ENCODE peak calls at places on chromosomes 1 and 21, in six cellular contexts. C is fibroblast of mammary gland, P is GM23338, H is astrocyte of the spinal cord, B is neural progenitor cell, K is tibial artery. I is an unnamed sample.

GRCh38 chr1:25926731-25927496 is 20.7 kb upstream of the STMN1 start:
- DNase-seq in C (no peak), P (peak), H (no peak), B (peak), K (no peak), I (no peak)

GRCh38 chr21:45330075-45330781 is 42.5 kb upstream of the POFUT2 start:
- DNase-seq in C (peak), P (no peak), H (peak), B (no peak), K (no peak), I (peak)

GRCh38 chr1:228009116-228009827 is 2.5 kb downstream of the WNT3A start:
- DNase-seq in C (no peak), P (no peak), H (no peak), B (no peak), K (no peak), I (no peak)

GRCh38 chr21:33977721-33978369 is 62.2 kb upstream of the ATP5PO start:
- DNase-seq in C (no peak), P (no peak), H (no peak), B (no peak), K (no peak), I (no peak)

GRCh38 chr1:74463301-74463988 is 49.0 kb downstream of the LRRC53 start:
- DNase-seq in C (peak), P (no peak), H (peak), B (no peak), K (no peak), I (peak)

GRCh38 chr1:163414778-163415177 is 93.0 kb downstream of the NUF2 start:
- DNase-seq in C (no peak), P (no peak), H (no peak), B (no peak), K (no peak), I (no peak)

GRCh38 chr1:234256359-234256758 is 116.9 kb upstream of the COA6 start:
- DNase-seq in C (peak), P (peak), H (peak), B (no peak), K (no peak), I (no peak)

GRCh38 chr1:15064217-15064929 is 89.2 kb upstream of the TMEM51 start:
- DNase-seq in C (no peak), P (no peak), H (no peak), B (no peak), K (no peak), I (no peak)

GRCh38 chr1:161190962-161191521 is 7.8 kb downstream of the ADAMTS4 start:
- DNase-seq in C (peak), P (peak), H (no peak), B (no peak), K (no peak), I (no peak)

GRCh38 chr21:37582613-37583012 is 216.0 kb downstream of the DYRK1A start:
- DNase-seq in C (peak), P (peak), H (peak), B (peak), K (no peak), I (peak)

GRCh38 chr1:236516929-236517704 is 6.7 kb upstream of the LGALS8 start:
- DNase-seq in C (no peak), P (no peak), H (peak), B (no peak), K (no peak), I (peak)

GRCh38 chr1:101137144-101138126 is 99.4 kb upstream of the S1PR1 start:
- DNase-seq in C (peak), P (peak), H (peak), B (no peak), K (no peak), I (peak)

GRCh38 chr1:918353-918752 is 5.4 kb upstream of the SAMD11 start:
- DNase-seq in C (no peak), P (no peak), H (no peak), B (no peak), K (no peak), I (no peak)

GRCh38 chr1:204294371-204294770 is 65.4 kb downstream of the PLEKHA6 start:
- DNase-seq in C (peak), P (no peak), H (peak), B (no peak), K (peak), I (peak)

GRCh38 chr1:46436844-46437243 is 42.7 kb downstream of the FAAH start:
- DNase-seq in C (no peak), P (no peak), H (no peak), B (no peak), K (no peak), I (no peak)

GRCh38 chr1:9888886-9889285 is 21.2 kb downstream of the CTNNBIP1 start:
- DNase-seq in C (no peak), P (no peak), H (no peak), B (no peak), K (no peak), I (no peak)

GRCh38 chr21:38388219-38388618 is 110.1 kb downstream of the ERG start:
- DNase-seq in C (peak), P (no peak), H (peak), B (no peak), K (no peak), I (peak)

GRCh38 chr1:201288765-201289164 is 5.5 kb downstream of the PKP1 start:
- DNase-seq in C (no peak), P (no peak), H (no peak), B (no peak), K (no peak), I (no peak)

GRCh38 chr1:201290551-201290950 is 7.2 kb downstream of the PKP1 start:
- DNase-seq in C (no peak), P (no peak), H (no peak), B (no peak), K (no peak), I (no peak)

GRCh38 chr1:201286445-201286844 is 3.1 kb downstream of the PKP1 start:
- DNase-seq in C (no peak), P (no peak), H (no peak), B (no peak), K (no peak), I (no peak)

GRCh38 chr1:201285846-201286245 is 2.5 kb downstream of the PKP1 start:
- DNase-seq in C (no peak), P (no peak), H (no peak), B (no peak), K (no peak), I (no peak)

GRCh38 chr1:201288007-201288406 is 4.7 kb downstream of the PKP1 start:
- DNase-seq in C (no peak), P (no peak), H (no peak), B (no peak), K (no peak), I (no peak)
- H3K4me3 ChIP-seq in C (no peak), P (no peak), H (no peak), B (no peak), K (no peak), I (no peak)

DNA sequence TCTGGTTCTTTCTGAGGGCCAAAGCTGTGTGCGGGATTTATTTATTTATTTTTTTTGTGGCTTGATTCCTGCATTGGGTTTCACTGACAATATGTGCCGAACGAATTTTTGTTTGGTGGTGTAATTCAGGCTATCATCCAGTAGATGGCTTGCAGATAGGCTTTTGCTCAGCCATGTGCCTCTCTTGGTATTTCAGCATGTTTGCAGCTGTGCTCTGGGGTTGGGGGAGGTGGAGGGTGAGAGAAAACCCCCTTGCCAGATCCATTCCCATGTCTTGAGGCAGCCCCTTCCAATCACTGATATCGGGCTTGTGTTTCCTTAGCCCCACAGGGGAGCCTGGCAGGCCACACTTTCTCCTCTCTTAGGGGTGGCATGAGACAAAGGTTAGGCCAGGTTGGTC is 302.4 kb downstream of the PTGER3 start:
- DNase-seq in C (peak), P (peak), H (no peak), B (peak), K (no peak), I (peak)
- TF ChIP-seq CTCF in C (peak), P (peak), H (no peak), B (peak), K (peak), I (peak)

GRCh38 chr1:201220388-201220715 is 29.7 kb downstream of the IGFN1 start:
- DNase-seq in C (no peak), P (no peak), H (no peak), B (no peak), K (no peak), I (no peak)

GRCh38 chr1:201217851-201218250 is 27.2 kb downstream of the IGFN1 start:
- DNase-seq in C (no peak), P (no peak), H (no peak), B (no peak), K (no peak), I (no peak)

GRCh38 chr1:201218409-201218808 is 27.8 kb downstream of the IGFN1 start:
- DNase-seq in C (no peak), P (no peak), H (no peak), B (no peak), K (no peak), I (no peak)

GRCh38 chr1:201221201-201221846 is 30.7 kb downstream of the IGFN1 start:
- DNase-seq in C (no peak), P (no peak), H (no peak), B (no peak), K (no peak), I (no peak)

DNA sequence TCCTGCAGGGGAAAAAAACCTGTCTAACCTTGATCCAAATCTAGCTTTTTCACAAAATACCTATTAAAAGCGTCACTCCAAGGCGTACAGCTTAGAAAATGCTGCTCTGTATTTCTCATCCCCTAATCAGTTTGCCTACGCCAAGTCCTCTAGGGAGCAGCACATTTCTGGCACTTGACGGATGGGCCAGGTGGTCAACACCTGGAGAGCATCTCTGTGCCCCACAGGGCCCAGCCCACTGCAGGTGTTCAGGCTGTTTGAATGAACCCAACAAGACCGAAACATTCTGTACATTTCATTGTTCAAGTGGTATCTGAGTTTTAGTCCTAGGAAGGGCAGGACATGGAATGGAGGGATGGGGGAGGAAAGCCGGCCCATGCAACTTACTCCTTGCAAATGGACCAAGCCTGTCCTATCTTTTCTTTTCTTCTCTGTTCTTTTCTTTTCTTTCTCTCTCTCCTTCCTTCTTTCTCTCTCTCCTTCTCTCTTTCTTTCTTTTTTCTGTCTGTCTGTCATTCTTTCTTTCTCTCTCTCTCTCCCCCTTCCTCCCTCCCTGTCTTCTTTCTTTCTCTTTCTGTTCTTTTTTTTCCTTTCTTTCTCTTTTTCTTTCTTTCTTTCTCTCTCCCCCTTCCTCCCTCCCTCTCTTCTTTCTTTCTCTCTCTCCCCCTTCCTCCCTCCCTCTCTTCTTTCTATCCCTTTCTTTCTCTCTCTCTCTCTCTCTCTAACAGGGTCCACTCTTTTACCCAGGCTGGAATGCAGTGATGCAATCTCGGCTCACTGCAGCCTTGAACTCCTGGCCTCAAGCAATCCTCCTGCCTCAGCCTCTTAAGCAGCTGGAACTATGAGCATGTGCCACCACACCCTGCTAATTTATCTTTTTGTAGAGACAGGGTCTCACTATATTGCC is 29.1 kb downstream of the IGFN1 start:
- DNase-seq in C (no peak), P (no peak), H (no peak), B (no peak), K (no peak), I (no peak)
- H3K4me3 ChIP-seq in C (no peak), P (no peak), H (no peak), B (no peak), K (no peak), I (no peak)

DNA sequence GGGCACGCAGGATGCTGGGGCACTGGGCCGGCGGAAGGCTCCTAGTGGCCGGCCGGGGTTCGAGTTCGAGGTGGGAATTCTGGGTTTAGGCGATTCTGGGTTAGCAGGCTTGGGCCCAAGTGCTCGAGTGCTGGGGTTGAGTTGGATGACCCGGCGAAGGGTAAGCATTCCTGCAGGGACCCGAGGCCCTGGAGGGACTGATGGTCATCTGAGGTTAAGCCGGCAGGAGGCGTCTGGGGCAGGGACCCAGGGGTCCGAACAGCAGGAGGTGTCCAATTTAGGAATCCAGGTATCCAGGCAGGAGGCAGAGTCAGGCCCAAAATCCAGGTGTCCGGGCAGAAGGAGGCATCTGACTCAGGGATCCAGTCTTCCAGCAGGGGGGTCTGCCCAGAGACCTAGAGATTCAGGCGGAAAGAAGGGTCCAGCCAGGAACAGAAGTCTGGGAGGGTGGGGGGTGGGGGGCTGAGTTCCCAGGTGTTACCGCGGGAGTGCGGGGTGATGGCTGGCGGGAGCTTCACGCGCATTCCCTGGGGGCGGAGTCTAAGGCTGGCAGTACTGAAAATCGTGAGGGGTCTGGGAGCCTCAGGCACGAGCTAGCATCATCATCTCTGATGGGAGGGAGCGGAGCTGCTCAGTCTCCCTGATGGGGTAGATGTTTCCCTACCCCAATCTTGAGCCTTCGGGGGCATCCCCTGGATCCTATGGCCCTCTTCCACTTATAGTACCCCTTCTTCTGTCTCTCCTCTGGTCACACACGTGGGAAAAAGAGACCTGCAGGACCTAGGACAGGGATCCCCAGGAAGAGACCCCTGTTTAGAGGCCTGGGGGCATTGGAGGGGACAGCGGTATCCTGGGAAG is 585 bp downstream of the GPR3 start:
- DNase-seq in C (no peak), P (peak), H (no peak), B (peak), K (no peak), I (no peak)
- TF ChIP-seq CTCF in C (peak), P (peak), H (peak), B (peak), K (no peak), I (peak)

GRCh38 chr1:36101546-36101945 is 12.9 kb downstream of the ADPRS start:
- DNase-seq in C (no peak), P (no peak), H (no peak), B (no peak), K (no peak), I (no peak)
- H3K4me3 ChIP-seq in C (no peak), P (no peak), H (no peak), B (no peak), K (no peak), I (no peak)

GRCh38 chr21:35606578-35606977 is 453.7 kb downstream of the SETD4 start:
- DNase-seq in C (peak), P (no peak), H (no peak), B (no peak), K (no peak), I (no peak)

GRCh38 chr21:35607406-35607805 is 452.9 kb downstream of the SETD4 start:
- DNase-seq in C (no peak), P (no peak), H (no peak), B (no peak), K (no peak), I (no peak)

GRCh38 chr21:35602811-35603210 is 457.5 kb downstream of the SETD4 start:
- DNase-seq in C (no peak), P (no peak), H (no peak), B (no peak), K (no peak), I (no peak)

GRCh38 chr21:35606136-35606535 is 454.2 kb downstream of the SETD4 start:
- DNase-seq in C (no peak), P (no peak), H (no peak), B (no peak), K (no peak), I (no peak)

DNA sequence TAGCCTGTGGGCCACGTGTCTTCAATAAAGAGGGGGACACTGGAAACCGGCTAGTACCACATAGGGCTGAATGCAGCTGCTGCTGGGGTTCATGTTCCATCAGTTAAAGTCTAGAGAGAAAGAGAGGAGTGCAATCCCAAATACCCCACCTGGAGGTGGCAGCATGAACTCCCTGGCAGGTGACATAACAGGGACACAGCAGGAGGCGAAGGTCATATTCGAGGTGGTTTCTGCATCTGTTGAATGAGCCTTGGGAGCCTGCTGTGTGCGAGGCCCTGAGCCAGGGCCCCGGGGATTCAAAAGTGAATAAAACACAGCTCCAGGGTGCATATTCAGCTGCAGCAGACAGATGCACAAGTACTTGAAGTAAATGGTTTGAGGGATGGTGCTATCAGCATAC is 456.9 kb downstream of the SETD4 start:
- DNase-seq in C (no peak), P (peak), H (no peak), B (no peak), K (no peak), I (no peak)
- TF ChIP-seq CTCF in C (no peak), P (peak), H (no peak), B (no peak), K (no peak), I (peak)

GRCh38 chr1:211732276-211732571 is 56.8 kb upstream of the NEK2 start:
- DNase-seq in C (no peak), P (no peak), H (no peak), B (no peak), K (no peak), I (no peak)
- H3K4me3 ChIP-seq in C (no peak), P (no peak), H (no peak), B (no peak), K (no peak), I (no peak)

DNA sequence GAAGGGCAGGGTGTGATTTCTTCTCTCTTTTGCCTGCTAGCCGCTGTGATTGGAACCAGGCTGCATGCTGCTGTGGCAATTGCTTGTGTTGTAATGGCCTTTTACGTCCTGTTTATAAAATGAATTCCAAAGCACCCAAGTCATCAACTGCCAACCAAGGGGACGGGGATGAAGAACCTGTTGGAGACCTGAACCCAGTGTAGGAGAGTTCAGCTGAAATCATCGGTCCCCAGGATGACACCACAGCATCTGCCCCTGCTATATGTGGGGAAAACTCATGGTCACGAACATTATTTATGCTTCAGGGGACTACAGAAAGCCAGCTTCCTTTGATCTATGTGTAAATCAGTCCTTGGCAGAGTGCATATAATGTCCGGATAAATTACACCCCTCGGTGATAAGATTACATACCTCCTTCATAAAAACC is 3.8 kb downstream of the TMEM167B start:
- DNase-seq in C (peak), P (no peak), H (peak), B (no peak), K (no peak), I (no peak)
- TF ChIP-seq CTCF in C (no peak), P (no peak), H (no peak), B (no peak), K (no peak), I (no peak)

GRCh38 chr1:93662481-93663190 is 19.0 kb downstream of the BCAR3 start:
- DNase-seq in C (peak), P (no peak), H (no peak), B (no peak), K (no peak), I (peak)

GRCh38 chr1:93665015-93665414 is 16.6 kb downstream of the BCAR3 start:
- DNase-seq in C (peak), P (no peak), H (peak), B (no peak), K (no peak), I (no peak)

GRCh38 chr1:93659805-93660479 is 21.7 kb downstream of the BCAR3 start:
- DNase-seq in C (peak), P (no peak), H (no peak), B (no peak), K (peak), I (no peak)

GRCh38 chr1:93663191-93663614 is 18.4 kb downstream of the BCAR3 start:
- DNase-seq in C (no peak), P (no peak), H (no peak), B (no peak), K (no peak), I (no peak)

DNA sequence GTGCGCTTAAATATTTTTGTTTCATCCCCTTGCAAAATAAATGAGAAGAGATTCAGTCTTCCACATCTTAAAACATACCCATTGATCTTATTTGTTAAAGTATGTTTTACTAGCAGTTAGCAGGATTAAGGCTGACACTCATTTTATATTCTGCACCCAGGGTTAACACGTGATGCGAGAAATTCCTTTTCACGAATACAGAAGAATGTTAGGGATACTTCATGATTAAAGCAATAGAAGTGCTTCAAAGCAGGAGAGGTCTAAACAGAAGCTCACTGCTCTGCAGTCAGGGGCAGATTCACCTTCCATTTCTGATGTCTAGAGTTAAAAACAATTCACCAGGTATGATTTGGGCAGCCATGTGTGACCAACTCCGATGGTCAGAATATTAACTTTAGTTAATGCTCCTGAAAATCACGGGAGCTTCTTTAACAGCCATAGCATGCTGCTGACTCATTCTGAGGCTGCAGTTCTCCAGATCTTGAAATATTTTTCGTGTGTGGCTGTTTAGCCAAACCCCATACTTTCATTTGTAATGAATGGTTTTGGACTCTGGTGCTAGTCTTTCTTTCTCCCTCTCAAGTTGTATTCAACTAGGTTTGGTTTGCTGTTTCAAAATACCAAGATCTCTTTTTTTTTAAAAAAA is 19.7 kb downstream of the BCAR3 start:
- DNase-seq in C (peak), P (no peak), H (peak), B (no peak), K (no peak), I (peak)
- H3K4me3 ChIP-seq in C (no peak), P (no peak), H (no peak), B (no peak), K (no peak), I (no peak)

I was measured in fibroblast of pulmonary artery.